ENCODE peak calls at places on chromosomes 11 and 22, in ten cellular contexts. One of them, this sample, is unnamed.
A peak's percentile ranks its signal among the peaks of the same experiment; 100 is the strongest.

GRCh38 chr11:2507945-2508749 is 63.3 kb downstream of the KCNQ1 start:
- DNase-seq in AG10803: no peak
- DNase-seq in lower leg skin: peak; percentile 67
- DNase-seq in cerebellum: no peak
- DNase-seq in RPMI7951: no peak
- DNase-seq in skeletal muscle cell: no peak
- DNase-seq in T-helper 9 cell: no peak
- DNase-seq in HEK293T: no peak
- DNase-seq in choroid plexus epithelial cell: no peak
- DNase-seq in omental fat pad: peak; percentile 15
- DNase-seq in this sample: no peak

GRCh38 chr22:28349114-28349513 is 330.5 kb downstream of the TTC28 start:
- DNase-seq in skeletal muscle cell: no peak
- DNase-seq in T-helper 9 cell: no peak
- DNase-seq in cerebellum: no peak
- DNase-seq in AG10803: no peak
- DNase-seq in RPMI7951: no peak
- DNase-seq in lower leg skin: no peak
- DNase-seq in HEK293T: no peak
- DNase-seq in omental fat pad: no peak
- DNase-seq in choroid plexus epithelial cell: no peak
- DNase-seq in this sample: peak; percentile 70

GRCh38 chr11:134074346-134074745 is 5.5 kb downstream of the JAM3 start:
- DNase-seq in skeletal muscle cell: no peak
- DNase-seq in HEK293T: no peak
- DNase-seq in omental fat pad: no peak
- DNase-seq in lower leg skin: no peak
- DNase-seq in T-helper 9 cell: no peak
- DNase-seq in RPMI7951: no peak
- DNase-seq in choroid plexus epithelial cell: no peak
- DNase-seq in AG10803: no peak
- DNase-seq in cerebellum: no peak
- DNase-seq in this sample: no peak

GRCh38 chr11:65112551-65113360 is 1.1 kb downstream of the TM7SF2 start:
- DNase-seq in AG10803: no peak
- DNase-seq in HEK293T: peak; percentile 64
- DNase-seq in skeletal muscle cell: no peak
- DNase-seq in cerebellum: peak; percentile 73
- DNase-seq in omental fat pad: no peak
- DNase-seq in lower leg skin: no peak
- DNase-seq in T-helper 9 cell: peak; percentile 76
- DNase-seq in RPMI7951: no peak
- DNase-seq in choroid plexus epithelial cell: peak; percentile 48
- DNase-seq in this sample: no peak

GRCh38 chr11:33256031-33256807 is 962 bp upstream of the HIPK3 start:
- DNase-seq in omental fat pad: no peak
- DNase-seq in T-helper 9 cell: no peak
- DNase-seq in cerebellum: peak; percentile 23
- DNase-seq in choroid plexus epithelial cell: no peak
- DNase-seq in HEK293T: no peak
- DNase-seq in AG10803: peak; percentile 44
- DNase-seq in skeletal muscle cell: no peak
- DNase-seq in RPMI7951: peak; percentile 64
- DNase-seq in lower leg skin: no peak
- DNase-seq in this sample: no peak

GRCh38 chr11:28383471-28383870 is 275.3 kb downstream of the METTL15 start:
- DNase-seq in RPMI7951: peak; percentile 56
- DNase-seq in cerebellum: no peak
- DNase-seq in omental fat pad: no peak
- DNase-seq in skeletal muscle cell: no peak
- DNase-seq in T-helper 9 cell: no peak
- DNase-seq in lower leg skin: no peak
- DNase-seq in HEK293T: no peak
- DNase-seq in choroid plexus epithelial cell: peak; percentile 9
- DNase-seq in AG10803: peak; percentile 77
- DNase-seq in this sample: no peak

GRCh38 chr11:57792870-57793269 is 31.3 kb downstream of the CTNND1 start:
- DNase-seq in omental fat pad: no peak
- DNase-seq in cerebellum: no peak
- DNase-seq in RPMI7951: peak; percentile 44
- DNase-seq in skeletal muscle cell: no peak
- DNase-seq in HEK293T: no peak
- DNase-seq in lower leg skin: no peak
- DNase-seq in T-helper 9 cell: no peak
- DNase-seq in choroid plexus epithelial cell: no peak
- DNase-seq in AG10803: no peak
- DNase-seq in this sample: no peak

GRCh38 chr11:123246749-123247497 is 51.9 kb upstream of the CLMP start:
- DNase-seq in omental fat pad: peak; percentile 78
- DNase-seq in T-helper 9 cell: peak; percentile 75
- DNase-seq in HEK293T: peak; percentile 86
- DNase-seq in RPMI7951: peak; percentile 76
- DNase-seq in cerebellum: peak; percentile 84
- DNase-seq in skeletal muscle cell: no peak
- DNase-seq in AG10803: peak; percentile 75
- DNase-seq in lower leg skin: peak; percentile 94
- DNase-seq in choroid plexus epithelial cell: peak; percentile 90
- DNase-seq in this sample: peak; percentile 79

GRCh38 chr11:121417607-121418006 is 34.5 kb upstream of the SORL1 start:
- DNase-seq in lower leg skin: no peak
- DNase-seq in T-helper 9 cell: no peak
- DNase-seq in choroid plexus epithelial cell: no peak
- DNase-seq in AG10803: no peak
- DNase-seq in skeletal muscle cell: no peak
- DNase-seq in cerebellum: no peak
- DNase-seq in RPMI7951: no peak
- DNase-seq in HEK293T: no peak
- DNase-seq in omental fat pad: no peak
- DNase-seq in this sample: no peak

GRCh38 chr22:19514831-19515565 is 9.2 kb downstream of the CLDN5 start:
- DNase-seq in RPMI7951: no peak
- DNase-seq in AG10803: no peak
- DNase-seq in T-helper 9 cell: no peak
- DNase-seq in HEK293T: no peak
- DNase-seq in cerebellum: no peak
- DNase-seq in choroid plexus epithelial cell: peak; percentile 54
- DNase-seq in lower leg skin: peak; percentile 76
- DNase-seq in skeletal muscle cell: peak; percentile 77
- DNase-seq in omental fat pad: no peak
- DNase-seq in this sample: no peak

GRCh38 chr22:19986410-19987341 is 29.9 kb downstream of the ARVCF start:
- DNase-seq in omental fat pad: no peak
- DNase-seq in choroid plexus epithelial cell: peak; percentile 70
- DNase-seq in cerebellum: peak; percentile 85
- DNase-seq in lower leg skin: peak; percentile 95
- DNase-seq in T-helper 9 cell: peak; percentile 52
- DNase-seq in AG10803: peak; percentile 61
- DNase-seq in HEK293T: peak; percentile 99
- DNase-seq in skeletal muscle cell: no peak
- DNase-seq in RPMI7951: peak; percentile 59
- DNase-seq in this sample: peak; percentile 74

GRCh38 chr11:100240051-100240450 is 447.0 kb upstream of the ARHGAP42 start:
- DNase-seq in RPMI7951: no peak
- DNase-seq in omental fat pad: no peak
- DNase-seq in HEK293T: no peak
- DNase-seq in T-helper 9 cell: no peak
- DNase-seq in lower leg skin: no peak
- DNase-seq in cerebellum: no peak
- DNase-seq in AG10803: no peak
- DNase-seq in choroid plexus epithelial cell: no peak
- DNase-seq in skeletal muscle cell: no peak
- DNase-seq in this sample: no peak

GRCh38 chr11:112773256-112773655 is 188.0 kb upstream of the NCAM1 start:
- DNase-seq in choroid plexus epithelial cell: no peak
- DNase-seq in cerebellum: no peak
- DNase-seq in AG10803: no peak
- DNase-seq in HEK293T: no peak
- DNase-seq in skeletal muscle cell: no peak
- DNase-seq in T-helper 9 cell: no peak
- DNase-seq in RPMI7951: no peak
- DNase-seq in lower leg skin: no peak
- DNase-seq in omental fat pad: no peak
- DNase-seq in this sample: no peak

GRCh38 chr11:61827573-61828378 is at the start of gene FADS2:
- DNase-seq in HEK293T: peak; percentile 65
- DNase-seq in cerebellum: peak; percentile 87
- DNase-seq in choroid plexus epithelial cell: peak; percentile 94
- DNase-seq in lower leg skin: peak; percentile 93
- DNase-seq in AG10803: peak; percentile 90
- DNase-seq in skeletal muscle cell: peak; percentile 92
- DNase-seq in omental fat pad: no peak
- DNase-seq in RPMI7951: peak; percentile 87
- DNase-seq in T-helper 9 cell: peak; percentile 81
- DNase-seq in this sample: peak; percentile 85

GRCh38 chr22:46731246-46732040 is 6.6 kb downstream of the CERK start:
- DNase-seq in cerebellum: peak; percentile 76
- DNase-seq in omental fat pad: no peak
- DNase-seq in T-helper 9 cell: no peak
- DNase-seq in choroid plexus epithelial cell: no peak
- DNase-seq in skeletal muscle cell: no peak
- DNase-seq in lower leg skin: no peak
- DNase-seq in RPMI7951: no peak
- DNase-seq in HEK293T: no peak
- DNase-seq in AG10803: peak; percentile 39
- DNase-seq in this sample: no peak

GRCh38 chr22:38271927-38272372 is 860 bp downstream of the TMEM184B start:
- DNase-seq in AG10803: no peak
- DNase-seq in HEK293T: no peak
- DNase-seq in lower leg skin: no peak
- DNase-seq in omental fat pad: no peak
- DNase-seq in choroid plexus epithelial cell: no peak
- DNase-seq in skeletal muscle cell: no peak
- DNase-seq in RPMI7951: no peak
- DNase-seq in cerebellum: peak; percentile 63
- DNase-seq in T-helper 9 cell: no peak
- DNase-seq in this sample: no peak

GRCh38 chr11:15006139-15006759 is 34.1 kb upstream of the CALCA start:
- DNase-seq in RPMI7951: peak; percentile 17
- DNase-seq in T-helper 9 cell: no peak
- DNase-seq in cerebellum: no peak
- DNase-seq in AG10803: peak; percentile 48
- DNase-seq in omental fat pad: no peak
- DNase-seq in lower leg skin: no peak
- DNase-seq in skeletal muscle cell: peak; percentile 1
- DNase-seq in HEK293T: peak; percentile 39
- DNase-seq in choroid plexus epithelial cell: peak; percentile 79
- DNase-seq in this sample: no peak

GRCh38 chr22:50701428-50702154 is 29.0 kb downstream of the SHANK3 start:
- DNase-seq in T-helper 9 cell: no peak
- DNase-seq in choroid plexus epithelial cell: no peak
- DNase-seq in cerebellum: no peak
- DNase-seq in AG10803: no peak
- DNase-seq in HEK293T: no peak
- DNase-seq in RPMI7951: no peak
- DNase-seq in omental fat pad: no peak
- DNase-seq in skeletal muscle cell: no peak
- DNase-seq in lower leg skin: peak; percentile 75
- DNase-seq in this sample: no peak

GRCh38 chr11:69485337-69486041 is 4.0 kb downstream of the LINC01488 start:
- DNase-seq in HEK293T: no peak
- DNase-seq in skeletal muscle cell: no peak
- DNase-seq in omental fat pad: no peak
- DNase-seq in cerebellum: no peak
- DNase-seq in RPMI7951: no peak
- DNase-seq in T-helper 9 cell: no peak
- DNase-seq in choroid plexus epithelial cell: no peak
- DNase-seq in lower leg skin: no peak
- DNase-seq in AG10803: no peak
- DNase-seq in this sample: no peak

GRCh38 chr11:10925149-10925926 is 67.5 kb upstream of the ZBED5 start:
- DNase-seq in cerebellum: no peak
- DNase-seq in AG10803: no peak
- DNase-seq in omental fat pad: no peak
- DNase-seq in HEK293T: no peak
- DNase-seq in RPMI7951: peak; percentile 28
- DNase-seq in T-helper 9 cell: no peak
- DNase-seq in skeletal muscle cell: no peak
- DNase-seq in lower leg skin: no peak
- DNase-seq in choroid plexus epithelial cell: no peak
- DNase-seq in this sample: peak; percentile 80

GRCh38 chr11:120172054-120172881 is 34.4 kb upstream of the TRIM29 start:
- DNase-seq in omental fat pad: peak; percentile 24
- DNase-seq in AG10803: peak; percentile 55
- DNase-seq in HEK293T: peak; percentile 84
- DNase-seq in skeletal muscle cell: no peak
- DNase-seq in RPMI7951: peak; percentile 56
- DNase-seq in T-helper 9 cell: no peak
- DNase-seq in choroid plexus epithelial cell: peak; percentile 79
- DNase-seq in cerebellum: peak; percentile 15
- DNase-seq in lower leg skin: peak; percentile 91
- DNase-seq in this sample: no peak

GRCh38 chr11:36361472-36361871 is 65.4 kb downstream of the PRR5L start:
- DNase-seq in choroid plexus epithelial cell: no peak
- DNase-seq in AG10803: peak; percentile 15
- DNase-seq in RPMI7951: no peak
- DNase-seq in cerebellum: no peak
- DNase-seq in lower leg skin: no peak
- DNase-seq in skeletal muscle cell: no peak
- DNase-seq in omental fat pad: no peak
- DNase-seq in HEK293T: no peak
- DNase-seq in T-helper 9 cell: no peak
- DNase-seq in this sample: no peak

GRCh38 chr11:91394718-91395414 is 829.8 kb upstream of the FAT3 start:
- DNase-seq in cerebellum: no peak
- DNase-seq in choroid plexus epithelial cell: peak; percentile 2
- DNase-seq in skeletal muscle cell: no peak
- DNase-seq in RPMI7951: no peak
- DNase-seq in AG10803: no peak
- DNase-seq in HEK293T: no peak
- DNase-seq in omental fat pad: no peak
- DNase-seq in lower leg skin: no peak
- DNase-seq in T-helper 9 cell: no peak
- DNase-seq in this sample: no peak

GRCh38 chr11:110366234-110366633 is 63.5 kb upstream of the FDX1 start:
- DNase-seq in lower leg skin: no peak
- DNase-seq in skeletal muscle cell: no peak
- DNase-seq in cerebellum: no peak
- DNase-seq in omental fat pad: no peak
- DNase-seq in HEK293T: peak; percentile 20
- DNase-seq in AG10803: peak; percentile 34
- DNase-seq in RPMI7951: peak; percentile 41
- DNase-seq in T-helper 9 cell: no peak
- DNase-seq in choroid plexus epithelial cell: peak; percentile 81
- DNase-seq in this sample: no peak

GRCh38 chr11:77269484-77270123 is 31.9 kb downstream of the GDPD4 start:
- DNase-seq in omental fat pad: no peak
- DNase-seq in skeletal muscle cell: no peak
- DNase-seq in AG10803: no peak
- DNase-seq in T-helper 9 cell: no peak
- DNase-seq in HEK293T: no peak
- DNase-seq in RPMI7951: no peak
- DNase-seq in cerebellum: no peak
- DNase-seq in choroid plexus epithelial cell: peak; percentile 25
- DNase-seq in lower leg skin: no peak
- DNase-seq in this sample: no peak

GRCh38 chr22:21942407-21942895 is 10.2 kb downstream of the PPM1F start:
- DNase-seq in AG10803: peak; percentile 86
- DNase-seq in lower leg skin: peak; percentile 96
- DNase-seq in omental fat pad: no peak
- DNase-seq in choroid plexus epithelial cell: peak; percentile 87
- DNase-seq in skeletal muscle cell: peak; percentile 60
- DNase-seq in cerebellum: no peak
- DNase-seq in RPMI7951: peak; percentile 89
- DNase-seq in T-helper 9 cell: no peak
- DNase-seq in HEK293T: no peak
- DNase-seq in this sample: peak; percentile 38

GRCh38 chr11:17763703-17764102 is 29.1 kb downstream of the KCNC1 start:
- DNase-seq in cerebellum: no peak
- DNase-seq in T-helper 9 cell: no peak
- DNase-seq in HEK293T: no peak
- DNase-seq in choroid plexus epithelial cell: no peak
- DNase-seq in skeletal muscle cell: no peak
- DNase-seq in AG10803: no peak
- DNase-seq in RPMI7951: no peak
- DNase-seq in lower leg skin: no peak
- DNase-seq in omental fat pad: no peak
- DNase-seq in this sample: no peak

GRCh38 chr11:125287467-125288232 is 123.1 kb downstream of the PKNOX2 start:
- DNase-seq in AG10803: peak; percentile 12
- DNase-seq in cerebellum: peak; percentile 55
- DNase-seq in choroid plexus epithelial cell: no peak
- DNase-seq in RPMI7951: no peak
- DNase-seq in omental fat pad: no peak
- DNase-seq in skeletal muscle cell: peak; percentile 36
- DNase-seq in lower leg skin: no peak
- DNase-seq in T-helper 9 cell: no peak
- DNase-seq in HEK293T: no peak
- DNase-seq in this sample: no peak

This sample was measured in NCI-H446.